ENCODE peak calls at places on chromosome 7, in ten cellular contexts. One of them, this sample, is unnamed.

GRCh38 chr7:2824678-2825461 is 19.2 kb downstream of the GNA12 start:
- DNase-seq in prostate gland: no peak
- DNase-seq in GM23248: no peak
- DNase-seq in fibroblast of the aortic adventitia: no peak
- DNase-seq in uterus: no peak
- DNase-seq in lung: no peak
- DNase-seq in astrocyte: no peak
- DNase-seq in neuronal stem cell: no peak
- DNase-seq in cardiac muscle cell: no peak
- DNase-seq in adrenal gland: no peak
- DNase-seq in this sample: no peak

GRCh38 chr7:30713397-30713796 is 31.1 kb upstream of the CRHR2 start:
- DNase-seq in fibroblast of the aortic adventitia: no peak
- DNase-seq in prostate gland: no peak
- DNase-seq in astrocyte: no peak
- DNase-seq in GM23248: peak; percentile 43
- DNase-seq in neuronal stem cell: no peak
- DNase-seq in cardiac muscle cell: no peak
- DNase-seq in lung: no peak
- DNase-seq in adrenal gland: no peak
- DNase-seq in uterus: no peak
- DNase-seq in this sample: no peak

GRCh38 chr7:139702313-139702731 is 75.5 kb downstream of the HIPK2 start:
- DNase-seq in uterus: no peak
- DNase-seq in prostate gland: no peak
- DNase-seq in lung: no peak
- DNase-seq in neuronal stem cell: no peak
- DNase-seq in adrenal gland: no peak
- DNase-seq in astrocyte: no peak
- DNase-seq in fibroblast of the aortic adventitia: no peak
- DNase-seq in cardiac muscle cell: no peak
- DNase-seq in GM23248: no peak
- DNase-seq in this sample: no peak

GRCh38 chr7:7948233-7948632 is 20.4 kb upstream of the GLCCI1 start:
- DNase-seq in neuronal stem cell: no peak
- DNase-seq in adrenal gland: no peak
- DNase-seq in GM23248: no peak
- DNase-seq in lung: no peak
- DNase-seq in uterus: no peak
- DNase-seq in prostate gland: no peak
- DNase-seq in fibroblast of the aortic adventitia: no peak
- DNase-seq in astrocyte: no peak
- DNase-seq in cardiac muscle cell: no peak
- DNase-seq in this sample: no peak

GRCh38 chr7:33842141-33842540 is 63.2 kb upstream of the BMPER start:
- DNase-seq in adrenal gland: no peak
- DNase-seq in neuronal stem cell: no peak
- DNase-seq in cardiac muscle cell: no peak
- DNase-seq in prostate gland: no peak
- DNase-seq in lung: no peak
- DNase-seq in GM23248: no peak
- DNase-seq in uterus: no peak
- DNase-seq in astrocyte: no peak
- DNase-seq in fibroblast of the aortic adventitia: no peak
- DNase-seq in this sample: peak; percentile 51

GRCh38 chr7:101303102-101303701 is 18.4 kb downstream of the IFT22 start:
- DNase-seq in astrocyte: no peak
- DNase-seq in uterus: no peak
- DNase-seq in GM23248: peak; percentile 19
- DNase-seq in fibroblast of the aortic adventitia: no peak
- DNase-seq in lung: no peak
- DNase-seq in prostate gland: no peak
- DNase-seq in neuronal stem cell: no peak
- DNase-seq in cardiac muscle cell: no peak
- DNase-seq in adrenal gland: no peak
- DNase-seq in this sample: no peak

GRCh38 chr7:100943693-100944092 is 5.6 kb upstream of the MUC3A start:
- DNase-seq in lung: no peak
- DNase-seq in cardiac muscle cell: no peak
- DNase-seq in GM23248: no peak
- DNase-seq in uterus: no peak
- DNase-seq in fibroblast of the aortic adventitia: no peak
- DNase-seq in adrenal gland: no peak
- DNase-seq in neuronal stem cell: no peak
- DNase-seq in astrocyte: no peak
- DNase-seq in prostate gland: no peak
- DNase-seq in this sample: no peak

GRCh38 chr7:84247591-84247990 is 53.0 kb upstream of the SEMA3A start:
- DNase-seq in prostate gland: no peak
- DNase-seq in astrocyte: peak; percentile 89
- DNase-seq in adrenal gland: no peak
- DNase-seq in fibroblast of the aortic adventitia: peak; percentile 62
- DNase-seq in neuronal stem cell: no peak
- DNase-seq in GM23248: peak; percentile 57
- DNase-seq in uterus: no peak
- DNase-seq in lung: no peak
- DNase-seq in cardiac muscle cell: no peak
- DNase-seq in this sample: peak; percentile 20

GRCh38 chr7:127652333-127653248 is 597 bp downstream of the SND1 start:
- DNase-seq in fibroblast of the aortic adventitia: peak; percentile 59
- DNase-seq in cardiac muscle cell: no peak
- DNase-seq in GM23248: peak; percentile 70
- DNase-seq in adrenal gland: no peak
- DNase-seq in uterus: no peak
- DNase-seq in lung: no peak
- DNase-seq in prostate gland: no peak
- DNase-seq in neuronal stem cell: no peak
- DNase-seq in astrocyte: peak; percentile 56
- DNase-seq in this sample: no peak

GRCh38 chr7:7922684-7923385 is 45.8 kb upstream of the GLCCI1 start:
- DNase-seq in uterus: no peak
- DNase-seq in lung: no peak
- DNase-seq in cardiac muscle cell: no peak
- DNase-seq in GM23248: no peak
- DNase-seq in neuronal stem cell: no peak
- DNase-seq in fibroblast of the aortic adventitia: no peak
- DNase-seq in astrocyte: no peak
- DNase-seq in prostate gland: no peak
- DNase-seq in adrenal gland: no peak
- DNase-seq in this sample: no peak

GRCh38 chr7:150668472-150668911 is 17.0 kb upstream of the GIMAP2 start:
- DNase-seq in cardiac muscle cell: no peak
- DNase-seq in lung: no peak
- DNase-seq in uterus: no peak
- DNase-seq in adrenal gland: no peak
- DNase-seq in astrocyte: no peak
- DNase-seq in fibroblast of the aortic adventitia: no peak
- DNase-seq in GM23248: no peak
- DNase-seq in prostate gland: no peak
- DNase-seq in neuronal stem cell: no peak
- DNase-seq in this sample: no peak

DNA sequence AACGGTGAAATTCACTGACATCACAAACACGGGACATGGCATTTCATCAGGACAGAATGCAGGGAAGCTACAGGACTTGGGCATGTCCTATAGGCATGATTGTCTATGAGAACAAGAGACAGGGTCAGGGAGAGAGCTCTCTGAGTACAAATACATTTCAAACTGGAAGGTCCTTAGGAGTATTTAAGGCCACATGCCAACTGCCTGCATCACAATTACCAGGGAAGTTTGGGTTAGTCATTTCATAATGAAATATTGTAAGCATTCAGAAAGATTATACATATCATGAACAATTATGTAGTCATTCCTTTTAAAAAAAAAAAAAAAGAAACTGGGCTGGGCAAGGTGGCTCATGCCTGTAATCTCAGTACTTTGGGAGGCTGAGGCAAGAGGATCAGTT is 71.3 kb downstream of the CREB3L2 start:
- DNase-seq in prostate gland: no peak
- DNase-seq in neuronal stem cell: no peak
- DNase-seq in adrenal gland: no peak
- DNase-seq in lung: no peak
- DNase-seq in GM23248: peak; percentile 94
- DNase-seq in fibroblast of the aortic adventitia: peak; percentile 93
- DNase-seq in uterus: no peak
- DNase-seq in astrocyte: peak; percentile 89
- DNase-seq in cardiac muscle cell: no peak
- DNase-seq in this sample: peak; percentile 69
- H3K4me3 ChIP-seq in prostate gland: no peak overlapping the region
- H3K4me3 ChIP-seq in neuronal stem cell: no peak overlapping the region
- H3K4me3 ChIP-seq in adrenal gland: no peak overlapping the region
- H3K4me3 ChIP-seq in lung: no peak overlapping the region
- H3K4me3 ChIP-seq in GM23248: peak overlapping the region; percentile 26
- H3K4me3 ChIP-seq in fibroblast of the aortic adventitia: no peak overlapping the region
- H3K4me3 ChIP-seq in uterus: no peak overlapping the region
- H3K4me3 ChIP-seq in astrocyte: no peak overlapping the region
- H3K4me3 ChIP-seq in cardiac muscle cell: no peak overlapping the region
- H3K4me3 ChIP-seq in this sample: no peak overlapping the region

GRCh38 chr7:116290740-116291139 is 80.4 kb downstream of the TES start:
- DNase-seq in uterus: no peak
- DNase-seq in astrocyte: no peak
- DNase-seq in lung: no peak
- DNase-seq in prostate gland: no peak
- DNase-seq in GM23248: peak; percentile 19
- DNase-seq in cardiac muscle cell: no peak
- DNase-seq in neuronal stem cell: no peak
- DNase-seq in fibroblast of the aortic adventitia: peak; percentile 7
- DNase-seq in adrenal gland: no peak
- DNase-seq in this sample: no peak
- H3K4me3 ChIP-seq in uterus: no peak overlapping the region
- H3K4me3 ChIP-seq in astrocyte: no peak overlapping the region
- H3K4me3 ChIP-seq in lung: no peak overlapping the region
- H3K4me3 ChIP-seq in prostate gland: no peak overlapping the region
- H3K4me3 ChIP-seq in GM23248: no peak overlapping the region
- H3K4me3 ChIP-seq in cardiac muscle cell: no peak overlapping the region
- H3K4me3 ChIP-seq in neuronal stem cell: no peak overlapping the region
- H3K4me3 ChIP-seq in fibroblast of the aortic adventitia: no peak overlapping the region
- H3K4me3 ChIP-seq in adrenal gland: no peak overlapping the region
- H3K4me3 ChIP-seq in this sample: no peak overlapping the region

GRCh38 chr7:134893920-134894319 is 92.4 kb upstream of the AGBL3 start:
- DNase-seq in fibroblast of the aortic adventitia: no peak
- DNase-seq in prostate gland: no peak
- DNase-seq in astrocyte: no peak
- DNase-seq in uterus: no peak
- DNase-seq in cardiac muscle cell: no peak
- DNase-seq in GM23248: no peak
- DNase-seq in adrenal gland: no peak
- DNase-seq in neuronal stem cell: no peak
- DNase-seq in lung: no peak
- DNase-seq in this sample: no peak

GRCh38 chr7:134892002-134892693 is 94.2 kb upstream of the AGBL3 start:
- DNase-seq in GM23248: peak; percentile 65
- DNase-seq in neuronal stem cell: no peak
- DNase-seq in cardiac muscle cell: no peak
- DNase-seq in prostate gland: no peak
- DNase-seq in uterus: no peak
- DNase-seq in lung: no peak
- DNase-seq in fibroblast of the aortic adventitia: peak; percentile 93
- DNase-seq in adrenal gland: no peak
- DNase-seq in astrocyte: no peak
- DNase-seq in this sample: no peak

GRCh38 chr7:134890246-134891240 is 95.8 kb upstream of the AGBL3 start:
- DNase-seq in GM23248: peak; percentile 63
- DNase-seq in neuronal stem cell: no peak
- DNase-seq in fibroblast of the aortic adventitia: peak; percentile 60
- DNase-seq in uterus: peak; percentile 62
- DNase-seq in adrenal gland: peak; percentile 33
- DNase-seq in prostate gland: peak; percentile 28
- DNase-seq in lung: no peak
- DNase-seq in cardiac muscle cell: no peak
- DNase-seq in astrocyte: peak; percentile 77
- DNase-seq in this sample: peak; percentile 76

GRCh38 chr7:134892963-134893362 is 93.3 kb upstream of the AGBL3 start:
- DNase-seq in prostate gland: no peak
- DNase-seq in astrocyte: no peak
- DNase-seq in cardiac muscle cell: no peak
- DNase-seq in fibroblast of the aortic adventitia: no peak
- DNase-seq in adrenal gland: no peak
- DNase-seq in uterus: no peak
- DNase-seq in lung: no peak
- DNase-seq in GM23248: peak; percentile 39
- DNase-seq in neuronal stem cell: no peak
- DNase-seq in this sample: no peak

DNA sequence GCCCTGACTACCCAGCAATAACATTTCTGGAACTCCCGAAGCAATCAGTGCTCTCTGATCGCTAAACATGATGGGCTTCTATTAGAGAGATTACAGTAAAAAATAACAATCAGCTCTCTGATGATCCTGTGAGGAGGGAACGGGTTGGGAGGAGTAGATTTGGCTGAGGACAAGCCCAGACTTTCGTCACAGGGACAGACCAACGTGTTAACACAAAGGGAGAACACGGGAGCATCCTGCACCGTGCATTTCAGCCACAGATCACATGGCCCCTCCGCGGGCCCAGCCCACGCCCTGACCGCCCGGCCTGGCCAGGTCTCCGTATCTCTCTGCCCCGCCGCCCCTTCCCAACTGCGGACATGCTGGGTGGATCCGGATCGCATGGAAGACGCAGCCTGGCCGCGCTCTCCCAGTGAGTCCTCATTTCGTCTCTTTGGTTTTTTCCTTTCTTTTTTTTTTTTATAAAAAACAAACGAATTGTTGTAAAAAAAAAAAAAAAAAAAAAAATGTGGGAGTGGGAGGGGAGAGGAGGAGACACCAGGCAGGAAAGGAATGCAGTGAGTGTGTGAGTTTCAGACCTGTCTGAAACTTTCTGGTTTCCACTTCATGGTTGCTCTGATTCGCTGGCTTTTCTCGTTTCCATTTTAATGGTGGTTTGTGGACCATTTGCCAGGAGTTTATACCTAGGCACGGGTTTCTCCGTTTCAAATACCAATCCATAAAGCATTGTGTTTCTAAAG is 94.9 kb upstream of the AGBL3 start:
- DNase-seq in uterus: peak; percentile 87
- DNase-seq in GM23248: peak; percentile 93
- DNase-seq in prostate gland: peak; percentile 78
- DNase-seq in lung: peak; percentile 61
- DNase-seq in adrenal gland: peak; percentile 83
- DNase-seq in neuronal stem cell: peak; percentile 61
- DNase-seq in fibroblast of the aortic adventitia: peak; percentile 99
- DNase-seq in cardiac muscle cell: peak; percentile 72
- DNase-seq in astrocyte: peak; percentile 96
- DNase-seq in this sample: no peak
- H3K4me3 ChIP-seq in uterus: peak overlapping the region; percentile 42
- H3K4me3 ChIP-seq in GM23248: peak overlapping the region; percentile 70
- H3K4me3 ChIP-seq in prostate gland: peak overlapping the region; percentile 32
- H3K4me3 ChIP-seq in lung: peak overlapping the region; percentile 36
- H3K4me3 ChIP-seq in adrenal gland: no peak overlapping the region
- H3K4me3 ChIP-seq in neuronal stem cell: peak overlapping the region; percentile 76
- H3K4me3 ChIP-seq in fibroblast of the aortic adventitia: peak overlapping the region; percentile 73
- H3K4me3 ChIP-seq in cardiac muscle cell: peak overlapping the region; percentile 48
- H3K4me3 ChIP-seq in astrocyte: peak overlapping the region; percentile 43
- H3K4me3 ChIP-seq in this sample: no peak overlapping the region

DNA sequence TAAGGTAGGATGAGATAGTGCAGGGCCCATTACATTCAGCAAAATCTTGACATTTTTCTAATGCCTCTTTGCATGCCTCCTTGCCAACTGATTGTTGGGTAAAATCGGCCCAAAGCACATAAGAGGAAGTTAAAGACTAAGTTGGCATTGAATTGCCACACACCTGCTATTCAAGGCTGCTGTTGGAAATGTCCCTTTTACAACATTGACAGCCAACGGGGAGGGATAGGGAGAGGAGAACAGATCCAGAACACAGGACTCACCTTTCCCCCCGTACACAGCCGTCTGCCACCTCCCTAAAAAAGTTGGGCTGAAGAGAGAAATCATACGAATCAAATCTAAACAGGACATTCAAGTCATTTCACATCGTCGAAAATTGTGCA is 695 bp downstream of the FAM237B start:
- DNase-seq in adrenal gland: no peak
- DNase-seq in uterus: no peak
- DNase-seq in astrocyte: no peak
- DNase-seq in prostate gland: no peak
- DNase-seq in fibroblast of the aortic adventitia: no peak
- DNase-seq in lung: no peak
- DNase-seq in GM23248: no peak
- DNase-seq in neuronal stem cell: no peak
- DNase-seq in cardiac muscle cell: no peak
- DNase-seq in this sample: no peak
- H3K4me3 ChIP-seq in adrenal gland: no peak overlapping the region
- H3K4me3 ChIP-seq in uterus: no peak overlapping the region
- H3K4me3 ChIP-seq in astrocyte: peak overlapping the region; percentile 43
- H3K4me3 ChIP-seq in prostate gland: no peak overlapping the region
- H3K4me3 ChIP-seq in fibroblast of the aortic adventitia: no peak overlapping the region
- H3K4me3 ChIP-seq in lung: no peak overlapping the region
- H3K4me3 ChIP-seq in GM23248: peak overlapping the region; percentile 70
- H3K4me3 ChIP-seq in neuronal stem cell: no peak overlapping the region
- H3K4me3 ChIP-seq in cardiac muscle cell: peak overlapping the region; percentile 16
- H3K4me3 ChIP-seq in this sample: no peak overlapping the region